ENCODE peak calls at places on chromosomes 7 and 10, in four cellular contexts. One of them, this sample, is unnamed.

GRCh38 chr10:124508070-124508667 is 46.5 kb downstream of the LHPP start:
- DNase-seq in AG09309: no peak
- DNase-seq in kidney: no peak
- DNase-seq in cardiac muscle cell: no peak
- DNase-seq in this sample: no peak

GRCh38 chr10:93917814-93918213 is 24.0 kb downstream of the SLC35G1 start:
- DNase-seq in AG09309: no peak
- DNase-seq in kidney: no peak
- DNase-seq in cardiac muscle cell: peak
- DNase-seq in this sample: no peak

GRCh38 chr10:21801609-21802008 is 201.9 kb downstream of the DNAJC1 start:
- DNase-seq in AG09309: no peak
- DNase-seq in kidney: no peak
- DNase-seq in cardiac muscle cell: no peak
- DNase-seq in this sample: no peak

GRCh38 chr7:28530175-28531142 is 118.1 kb downstream of the CREB5 start:
- DNase-seq in AG09309: no peak
- DNase-seq in kidney: no peak
- DNase-seq in cardiac muscle cell: no peak
- DNase-seq in this sample: no peak

GRCh38 chr7:6614941-6615737 is at the start of gene ZNF853:
- DNase-seq in AG09309: no peak
- DNase-seq in kidney: no peak
- DNase-seq in cardiac muscle cell: no peak
- DNase-seq in this sample: no peak

GRCh38 chr10:34814228-34815173 is 595 bp downstream of the PARD3 start:
- DNase-seq in AG09309: no peak
- DNase-seq in kidney: peak
- DNase-seq in cardiac muscle cell: peak
- DNase-seq in this sample: no peak

GRCh38 chr7:47489624-47490023 is 92.3 kb downstream of the TNS3 start:
- DNase-seq in AG09309: no peak
- DNase-seq in kidney: peak
- DNase-seq in cardiac muscle cell: no peak
- DNase-seq in this sample: no peak

GRCh38 chr10:70523549-70523948 is 45.0 kb downstream of the PALD1 start:
- DNase-seq in AG09309: no peak
- DNase-seq in kidney: no peak
- DNase-seq in cardiac muscle cell: no peak
- DNase-seq in this sample: no peak

GRCh38 chr10:102676916-102677315 is 32.6 kb downstream of the TRIM8 start:
- DNase-seq in AG09309: no peak
- DNase-seq in kidney: peak
- DNase-seq in cardiac muscle cell: no peak
- DNase-seq in this sample: no peak

GRCh38 chr10:93160140-93160539 is 86.4 kb downstream of the CYP26A1 start:
- DNase-seq in AG09309: no peak
- DNase-seq in kidney: no peak
- DNase-seq in cardiac muscle cell: no peak
- DNase-seq in this sample: no peak

GRCh38 chr7:51543801-51544553 is 227.4 kb upstream of the COBL start:
- DNase-seq in AG09309: no peak
- DNase-seq in kidney: no peak
- DNase-seq in cardiac muscle cell: no peak
- DNase-seq in this sample: no peak

GRCh38 chr10:47371629-47372485 is 12.2 kb downstream of the ZNF488 start:
- DNase-seq in AG09309: no peak
- DNase-seq in kidney: peak
- DNase-seq in cardiac muscle cell: no peak
- DNase-seq in this sample: no peak

GRCh38 chr10:63083904-63084689 is 49.0 kb upstream of the NRBF2 start:
- DNase-seq in AG09309: peak
- DNase-seq in kidney: no peak
- DNase-seq in cardiac muscle cell: peak
- DNase-seq in this sample: peak

GRCh38 chr7:45921699-45922519 is 837 bp upstream of the IGFBP3 start:
- DNase-seq in AG09309: no peak
- DNase-seq in kidney: peak
- DNase-seq in cardiac muscle cell: peak
- DNase-seq in this sample: peak

DNA sequence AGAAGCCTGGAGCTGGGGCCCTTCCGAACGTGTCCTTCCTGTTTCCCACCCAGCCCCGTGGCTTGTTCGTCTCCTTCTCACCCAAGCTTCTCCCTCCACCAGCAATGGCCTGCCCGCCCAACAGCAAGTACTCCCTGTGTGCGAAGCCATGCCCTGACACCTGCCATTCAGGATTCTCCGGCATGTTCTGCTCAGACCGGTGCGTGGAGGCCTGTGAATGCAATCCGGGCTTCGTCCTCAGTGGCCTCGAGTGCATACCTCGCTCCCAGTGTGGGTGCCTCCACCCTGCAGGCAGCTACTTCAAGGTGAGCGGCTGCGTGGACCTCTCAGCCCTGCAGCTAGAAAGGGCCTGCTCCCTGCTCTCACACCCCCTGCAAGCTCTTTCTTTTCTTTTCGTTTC is 31.9 kb downstream of the ZAN start:
- DNase-seq in AG09309: no peak
- DNase-seq in kidney: no peak
- DNase-seq in cardiac muscle cell: no peak
- DNase-seq in this sample: no peak
- TF ChIP-seq CTCF in AG09309: no peak
- TF ChIP-seq CTCF in kidney: no peak
- TF ChIP-seq CTCF in cardiac muscle cell: no peak
- TF ChIP-seq CTCF in this sample: no peak

GRCh38 chr10:71970331-71970730 is 6.1 kb downstream of the CHST3 start:
- DNase-seq in AG09309: no peak
- DNase-seq in kidney: peak
- DNase-seq in cardiac muscle cell: no peak
- DNase-seq in this sample: no peak
- TF ChIP-seq CTCF in AG09309: peak
- TF ChIP-seq CTCF in kidney: no peak
- TF ChIP-seq CTCF in cardiac muscle cell: peak
- TF ChIP-seq CTCF in this sample: peak

GRCh38 chr10:33057620-33058019 is 99.6 kb upstream of the ITGB1 start:
- DNase-seq in AG09309: no peak
- DNase-seq in kidney: no peak
- DNase-seq in cardiac muscle cell: no peak
- DNase-seq in this sample: no peak
- TF ChIP-seq CTCF in AG09309: no peak
- TF ChIP-seq CTCF in kidney: no peak
- TF ChIP-seq CTCF in cardiac muscle cell: no peak
- TF ChIP-seq CTCF in this sample: no peak

DNA sequence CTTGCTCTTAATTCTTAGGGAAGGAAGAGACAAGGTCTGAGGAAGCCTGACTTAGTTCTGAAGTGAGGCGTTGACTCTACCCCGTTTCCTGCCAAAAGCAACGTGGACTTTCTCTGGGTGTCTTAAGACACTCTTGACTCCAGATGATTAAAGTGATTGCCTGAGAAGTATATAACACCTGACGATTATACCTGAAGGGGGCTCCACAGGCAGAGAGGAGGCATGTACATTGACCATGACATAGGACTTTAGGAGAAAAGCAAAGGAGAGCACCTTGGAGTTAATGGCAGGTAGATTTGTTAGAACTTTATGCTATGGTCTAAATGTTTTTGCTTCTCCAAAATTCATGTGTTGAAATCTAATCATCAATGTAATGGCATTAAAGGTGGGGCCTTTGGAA is 15.9 kb downstream of the ITGB8 start:
- DNase-seq in AG09309: no peak
- DNase-seq in kidney: no peak
- DNase-seq in cardiac muscle cell: no peak
- DNase-seq in this sample: no peak
- TF ChIP-seq CTCF in AG09309: no peak
- TF ChIP-seq CTCF in kidney: no peak
- TF ChIP-seq CTCF in cardiac muscle cell: no peak
- TF ChIP-seq CTCF in this sample: no peak

This sample was measured in fibroblast of pulmonary artery.